ENCODE peak calls at places on chromosome 4, in six cellular contexts. N is GM12864, K is GM10248, U is B cell, C is HFF-Myc, L is progenitor cell of endocrine pancreas. I is an unnamed sample.

GRCh38 chr4:13470379-13470778 is 13.8 kb downstream of the RAB28 start:
- DNase-seq in L (no peak), N (no peak), U (no peak), K (no peak), C (no peak), I (no peak)

GRCh38 chr4:2256781-2257191 is 5.1 kb downstream of the MXD4 start:
- DNase-seq in N (no peak), L (no peak), C (no peak), U (peak; percentile 9), K (no peak), I (no peak)

GRCh38 chr4:19776929-19777328 is 474.8 kb upstream of the SLIT2 start:
- DNase-seq in K (no peak), C (no peak), U (no peak), L (no peak), N (no peak), I (no peak)

GRCh38 chr4:37719021-37719420 is 32.8 kb upstream of the RELL1 start:
- DNase-seq in N (no peak), K (no peak), U (no peak), L (no peak), C (no peak), I (no peak)

GRCh38 chr4:147655639-147656038 is 28.3 kb downstream of the PRMT9 start:
- DNase-seq in L (no peak), K (no peak), N (no peak), U (no peak), C (no peak), I (no peak)

GRCh38 chr4:8336412-8337075 is 67.0 kb downstream of the HTRA3 start:
- DNase-seq in N (no peak), L (no peak), K (no peak), U (no peak), C (peak; percentile 22), I (no peak)

GRCh38 chr4:55554453-55555030 is 7.8 kb upstream of the CLOCK start:
- DNase-seq in L (no peak), N (no peak), U (peak; percentile 27), C (no peak), K (peak; percentile 26), I (peak; percentile 25)

GRCh38 chr4:147513952-147514351 is 33.1 kb downstream of the EDNRA start:
- DNase-seq in K (no peak), L (no peak), N (no peak), U (no peak), C (no peak), I (no peak)

GRCh38 chr4:20331642-20332041 is 79.9 kb downstream of the SLIT2 start:
- DNase-seq in L (no peak), N (no peak), U (no peak), C (no peak), K (no peak), I (no peak)

GRCh38 chr4:8373973-8374545 is 66.5 kb downstream of the ACOX3 start:
- DNase-seq in N (no peak), U (no peak), L (no peak), C (no peak), K (no peak), I (no peak)

GRCh38 chr4:58587856-58588255 is 1477.7 kb upstream of the IGFBP7 start:
- DNase-seq in N (no peak), K (no peak), U (no peak), L (no peak), C (no peak), I (no peak)

GRCh38 chr4:86508436-86508835 is 85.7 kb upstream of the PTPN13 start:
- DNase-seq in L (no peak), C (peak; percentile 79), N (no peak), U (no peak), K (no peak), I (no peak)

GRCh38 chr4:152850377-152850776 is 70.6 kb downstream of the ARFIP1 start:
- DNase-seq in L (no peak), K (no peak), U (peak; percentile 76), C (no peak), N (no peak), I (no peak)

GRCh38 chr4:48268956-48269860 is at the start of gene TEC:
- DNase-seq in U (peak; percentile 64), C (no peak), K (peak; percentile 36), L (peak; percentile 49), N (no peak), I (peak; percentile 40)

GRCh38 chr4:39922389-39922788 is 55.3 kb downstream of the PDS5A start:
- DNase-seq in U (no peak), C (no peak), L (no peak), K (no peak), N (no peak), I (no peak)

GRCh38 chr4:65083076-65083475 is 587.2 kb downstream of the EPHA5 start:
- DNase-seq in C (no peak), K (no peak), U (no peak), N (no peak), L (no peak), I (no peak)

GRCh38 chr4:87078987-87079469 is 141.4 kb downstream of the KLHL8 start:
- DNase-seq in N (no peak), U (no peak), C (no peak), K (no peak), L (no peak), I (no peak)

GRCh38 chr4:12712648-12713339 is 771.3 kb downstream of the RAB28 start:
- DNase-seq in L (no peak), K (no peak), C (no peak), N (no peak), U (no peak), I (no peak)

GRCh38 chr4:98663226-98664006 is 5.0 kb upstream of the TSPAN5 start:
- DNase-seq in N (peak; percentile 64), K (peak; percentile 71), C (no peak), U (peak; percentile 78), L (no peak), I (peak; percentile 80)

GRCh38 chr4:153191795-153192363 is 12.4 kb upstream of the TRIM2 start:
- DNase-seq in U (no peak), K (no peak), C (no peak), L (no peak), N (no peak), I (no peak)

GRCh38 chr4:94934864-94935263 is 177.1 kb downstream of the BMPR1B start:
- DNase-seq in L (no peak), K (no peak), U (no peak), N (no peak), C (no peak), I (no peak)

GRCh38 chr4:105767579-105767978 is 59.0 kb downstream of the GSTCD start:
- DNase-seq in K (no peak), N (no peak), C (no peak), L (no peak), U (no peak), I (no peak)

GRCh38 chr4:39014028-39014427 is 18.2 kb downstream of the TMEM156 start:
- DNase-seq in K (no peak), C (no peak), L (no peak), U (no peak), N (no peak), I (no peak)

GRCh38 chr4:7725951-7726350 is 213.7 kb downstream of the AFAP1 start:
- DNase-seq in U (no peak), C (no peak), L (no peak), K (no peak), N (no peak), I (no peak)

DNA sequence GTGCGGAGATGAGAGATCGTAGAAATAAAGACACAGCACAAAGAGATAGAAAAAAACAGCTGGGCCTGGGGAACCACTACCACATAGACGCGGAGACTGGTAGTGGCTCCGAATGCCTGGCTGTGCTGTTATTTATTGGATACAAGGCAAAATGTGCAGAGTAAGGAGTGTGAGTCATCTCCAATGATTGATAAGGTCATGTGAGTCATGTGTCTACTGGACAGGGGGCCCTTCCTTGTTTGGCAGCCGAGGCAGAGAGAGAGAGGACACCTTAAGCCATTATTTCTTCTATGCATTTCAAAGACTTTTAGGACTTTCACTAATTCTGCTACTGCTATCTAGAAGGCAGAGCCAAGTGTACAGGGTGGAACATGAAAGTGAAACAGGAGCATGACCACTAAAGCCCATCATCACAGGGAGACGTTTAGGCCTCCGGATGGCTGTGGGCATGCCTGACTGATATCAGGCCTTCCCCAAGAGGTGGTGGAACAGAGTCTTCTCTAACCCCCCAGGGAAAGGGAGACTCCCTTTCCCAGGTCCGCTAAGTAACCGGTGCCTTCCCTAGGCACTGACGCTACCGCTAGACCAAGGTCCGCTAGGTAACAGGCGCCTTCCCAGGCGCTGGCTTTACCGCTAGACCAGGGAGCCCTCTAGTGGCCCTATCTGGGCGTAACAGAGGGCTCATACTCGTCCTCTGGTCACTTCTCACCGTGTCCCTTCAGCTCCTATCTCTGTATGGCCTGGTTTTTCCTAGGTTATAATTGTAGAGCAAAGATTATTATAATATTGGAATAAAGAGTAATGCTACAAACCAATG is 921.5 kb upstream of the PCDH10 start:
- DNase-seq in U (no peak), N (no peak), K (no peak), L (peak; percentile 53), C (no peak), I (no peak)
- TF ChIP-seq CTCF in U (no peak), N (peak; percentile 20), K (peak; percentile 58), L (peak; percentile 79), C (peak; percentile 18), I (peak; percentile 51)

DNA sequence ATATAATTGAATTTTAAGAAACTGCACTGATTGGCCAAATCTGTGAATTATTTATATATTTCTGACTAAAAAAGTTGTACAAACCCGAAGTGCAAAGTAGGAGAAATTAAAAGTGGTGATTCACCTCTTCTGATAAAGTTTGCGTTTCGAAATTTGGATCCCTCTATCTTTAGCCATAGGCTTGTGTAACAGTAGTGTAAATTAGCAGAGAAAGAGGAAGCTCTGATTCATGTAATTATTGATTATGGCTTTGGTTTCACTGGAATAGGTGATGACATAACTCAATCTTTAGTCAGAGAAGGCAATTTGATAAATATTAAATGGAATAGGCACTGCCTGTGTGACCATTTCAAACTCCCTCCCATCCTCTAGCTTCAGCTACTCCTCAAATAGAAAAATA is 717.8 kb upstream of the PCDH7 start:
- DNase-seq in N (no peak), U (no peak), L (no peak), C (no peak), K (no peak), I (no peak)
- TF ChIP-seq CTCF in N (no peak), U (no peak), L (no peak), C (no peak), K (no peak), I (no peak)

DNA sequence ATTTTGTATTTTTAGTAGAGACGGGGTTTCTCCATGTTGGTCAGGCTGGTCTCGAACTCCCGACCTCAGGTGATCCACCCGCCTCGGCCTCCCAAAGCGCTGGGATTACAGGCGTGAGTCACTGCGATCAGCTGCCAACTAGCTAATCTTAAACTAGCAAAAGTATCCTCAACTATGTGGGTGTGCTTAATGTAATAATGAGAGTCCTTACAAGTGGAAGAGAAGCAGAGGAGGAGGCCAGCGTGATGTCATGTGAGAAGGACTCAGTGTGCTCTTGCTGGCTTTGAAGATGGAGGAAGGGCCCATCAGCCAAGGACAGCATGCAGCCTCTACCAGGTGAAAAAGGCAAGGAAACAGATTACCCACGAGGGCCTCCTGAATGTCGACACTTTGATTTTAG is 19.6 kb downstream of the SCD5 start:
- DNase-seq in K (no peak), C (no peak), N (no peak), L (no peak), U (no peak), I (no peak)
- TF ChIP-seq CTCF in K (no peak), C (no peak), N (no peak), L (no peak), U (no peak), I (no peak)

DNA sequence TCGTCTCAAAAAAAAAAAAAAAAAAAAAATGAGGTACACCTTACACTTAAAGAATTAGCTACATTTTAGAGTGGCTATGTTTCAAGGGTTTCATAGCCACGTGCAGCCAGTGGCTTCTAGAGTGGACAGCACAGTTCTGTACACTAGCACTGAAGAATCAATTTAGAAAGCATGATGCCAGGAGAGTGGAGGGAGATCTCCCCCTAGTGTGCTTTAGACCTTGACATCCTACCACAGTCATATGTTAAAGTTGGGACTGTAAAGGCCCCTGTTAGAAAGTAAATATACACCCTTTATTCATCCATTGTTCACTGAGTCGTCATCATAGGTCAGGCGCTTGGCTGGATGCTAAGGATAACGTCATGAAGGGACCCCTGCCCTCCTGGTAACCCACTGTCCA is 179.4 kb downstream of the QDPR start:
- DNase-seq in U (no peak), C (no peak), K (no peak), L (no peak), N (no peak), I (no peak)
- TF ChIP-seq CTCF in U (no peak), C (peak; percentile 23), K (no peak), L (no peak), N (no peak), I (no peak)

I was measured in GM13977.